ENCODE peak calls at places on chromosomes 5 and 9, in eight cellular contexts. N is neuronal stem cell; B is psoas muscle; K is brain microvascular endothelial cell; G is neural progenitor cell; H is CD4-positive, alpha-beta T cell; X is SJSA1; Q is substantia nigra. U is an unnamed sample.

GRCh38 chr5:37791321-37791720 is 48.5 kb downstream of the GDNF start:
- DNase-seq in N (no peak), B (no peak), K (no peak), G (no peak), H (no peak), X (no peak), Q (no peak), U (no peak)

GRCh38 chr9:127802576-127803443 is at the start of gene FPGS:
- DNase-seq in N (peak; percentile 82), B (peak; percentile 93), K (peak; percentile 76), G (peak; percentile 97), H (peak; percentile 77), X (peak; percentile 92), Q (peak; percentile 51), U (peak; percentile 65)

GRCh38 chr5:17096975-17097695 is 120.3 kb upstream of the BASP1 start:
- DNase-seq in N (peak; percentile 44), B (no peak), K (no peak), G (peak; percentile 69), H (no peak), X (no peak), Q (no peak), U (no peak)

GRCh38 chr9:134340475-134341186 is 14.4 kb downstream of the RXRA start:
- DNase-seq in N (no peak), B (no peak), K (no peak), G (no peak), H (no peak), X (no peak), Q (no peak), U (no peak)

GRCh38 chr9:15743512-15743911 is 190.7 kb downstream of the CCDC171 start:
- DNase-seq in N (no peak), B (no peak), K (no peak), G (no peak), H (no peak), X (no peak), Q (no peak), U (no peak)

GRCh38 chr5:66302344-66302743 is 158.2 kb downstream of the SREK1 start:
- DNase-seq in N (no peak), B (no peak), K (no peak), G (no peak), H (no peak), X (no peak), Q (no peak), U (no peak)

GRCh38 chr5:160378325-160378724 is 7.9 kb upstream of the C1QTNF2 start:
- DNase-seq in N (no peak), B (no peak), K (no peak), G (no peak), H (no peak), X (no peak), Q (no peak), U (no peak)

GRCh38 chr5:903756-904096 is 11.0 kb downstream of the TRIP13 start:
- DNase-seq in N (no peak), B (no peak), K (no peak), G (no peak), H (no peak), X (no peak), Q (no peak), U (no peak)

GRCh38 chr9:92292338-92293074 is 991 bp downstream of the IARS1 start:
- DNase-seq in N (no peak), B (no peak), K (no peak), G (no peak), H (no peak), X (no peak), Q (no peak), U (no peak)

GRCh38 chr5:164680216-164680615 is 1174.8 kb downstream of the MAT2B start:
- DNase-seq in N (no peak), B (no peak), K (no peak), G (no peak), H (no peak), X (no peak), Q (no peak), U (no peak)

GRCh38 chr9:237141-237857 is 22.6 kb downstream of the DOCK8 start:
- DNase-seq in N (no peak), B (no peak), K (no peak), G (no peak), H (no peak), X (no peak), Q (no peak), U (no peak)

DNA sequence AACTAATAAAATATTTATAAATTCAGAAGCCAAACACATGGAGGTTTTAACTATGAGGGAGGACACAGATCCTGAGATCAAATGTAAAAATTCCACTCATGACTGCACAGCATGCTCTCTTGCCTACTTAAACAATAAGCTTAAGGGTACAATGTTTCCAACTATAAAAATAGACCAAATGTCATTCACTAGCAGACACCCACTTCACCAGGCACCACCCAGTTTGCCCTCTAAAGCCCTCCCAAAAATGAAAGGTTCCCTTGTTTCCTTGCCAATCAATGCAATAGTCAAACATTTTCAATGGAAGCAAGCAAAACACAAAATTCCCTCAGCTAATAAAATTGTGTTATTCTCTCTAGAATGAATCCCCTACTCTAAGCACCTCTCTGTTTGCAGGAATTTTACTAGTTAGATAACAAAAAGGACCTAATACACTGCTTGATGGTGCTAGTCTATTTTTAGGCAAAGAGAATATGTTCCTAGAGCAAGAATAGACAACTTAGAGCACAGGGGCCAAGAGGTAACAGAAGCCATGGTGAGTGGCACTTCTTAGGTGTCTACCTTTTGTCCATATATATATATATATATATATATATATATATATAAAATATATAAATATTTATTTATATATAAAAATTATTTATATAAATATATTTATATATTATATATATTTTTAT is 135.3 kb downstream of the HOMER1 start:
- DNase-seq in N (no peak), B (no peak), K (no peak), G (no peak), H (no peak), X (no peak), Q (no peak), U (no peak)
- H3K27ac ChIP-seq in N (no peak overlapping the region), B (no peak overlapping the region), K (no peak overlapping the region), G (peak overlapping the region; percentile 25), H (no peak overlapping the region), X (no peak overlapping the region), Q (no peak overlapping the region), U (no peak overlapping the region)

GRCh38 chr9:109912082-109912581 is 132.1 kb downstream of the PALM2AKAP2 start:
- DNase-seq in N (no peak), B (no peak), K (no peak), G (no peak), H (no peak), X (peak; percentile 75), Q (no peak), U (no peak)
- H3K27ac ChIP-seq in N (no peak overlapping the region), B (peak overlapping the region; percentile 13), K (peak overlapping the region; percentile 80), G (no peak overlapping the region), H (no peak overlapping the region), X (peak overlapping the region; percentile 95), Q (no peak overlapping the region), U (no peak overlapping the region)

GRCh38 chr9:120914953-120915352 is 11.6 kb downstream of the TRAF1 start:
- DNase-seq in N (no peak), B (no peak), K (no peak), G (no peak), H (no peak), X (no peak), Q (no peak), U (no peak)

GRCh38 chr9:120914410-120914809 is 12.2 kb downstream of the TRAF1 start:
- DNase-seq in N (no peak), B (no peak), K (no peak), G (no peak), H (no peak), X (no peak), Q (peak; percentile 41), U (peak; percentile 61)

GRCh38 chr9:120913673-120914266 is 12.8 kb downstream of the TRAF1 start:
- DNase-seq in N (peak; percentile 44), B (no peak), K (no peak), G (peak; percentile 46), H (no peak), X (no peak), Q (no peak), U (no peak)

GRCh38 chr9:120911295-120911843 is 15.2 kb downstream of the TRAF1 start:
- DNase-seq in N (no peak), B (no peak), K (no peak), G (no peak), H (no peak), X (no peak), Q (no peak), U (no peak)

DNA sequence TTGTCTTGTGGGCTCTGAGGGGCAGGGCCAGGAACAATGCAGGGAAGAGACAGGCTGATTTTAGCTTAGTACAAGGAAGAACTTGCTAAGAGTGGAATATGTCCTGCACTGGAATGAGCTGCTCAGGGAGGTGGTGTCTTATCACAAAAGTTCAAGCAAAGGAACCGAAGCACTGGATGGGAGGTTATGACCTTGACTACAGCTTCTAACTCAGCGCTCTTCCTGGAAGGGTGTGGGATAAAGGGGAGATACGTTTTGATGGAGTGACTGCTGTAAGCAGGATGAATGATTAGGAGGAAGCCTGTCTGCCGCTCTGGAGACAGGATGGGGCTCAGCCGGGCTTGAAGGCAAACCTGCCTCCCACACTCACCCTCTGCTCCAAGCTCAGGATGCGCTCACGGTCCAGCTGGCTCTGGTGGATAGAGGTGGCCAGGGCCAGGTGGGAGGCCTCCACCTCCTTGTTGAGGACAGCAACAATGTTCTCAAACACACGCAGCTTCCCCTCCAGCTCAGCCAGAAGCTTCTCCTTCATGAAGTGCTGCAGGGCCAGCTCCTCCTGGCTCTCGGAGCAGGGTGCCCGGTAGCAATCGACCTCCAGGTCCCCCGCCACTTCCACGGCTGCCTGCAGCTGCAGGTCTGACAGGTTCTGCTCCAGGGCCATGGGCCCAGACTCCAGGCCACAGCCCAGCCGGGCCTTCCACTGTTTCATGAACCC is 13.5 kb downstream of the TRAF1 start:
- DNase-seq in N (no peak), B (no peak), K (no peak), G (no peak), H (no peak), X (no peak), Q (no peak), U (no peak)
- H3K27ac ChIP-seq in N (no peak overlapping the region), B (no peak overlapping the region), K (no peak overlapping the region), G (no peak overlapping the region), H (peak overlapping the region; percentile 16), X (no peak overlapping the region), Q (peak overlapping the region; percentile 87), U (peak overlapping the region; percentile 13)

GRCh38 chr9:88438819-88439218 is 50.6 kb downstream of the SPIN1 start:
- DNase-seq in N (no peak), B (no peak), K (no peak), G (no peak), H (no peak), X (no peak), Q (no peak), U (no peak)

GRCh38 chr9:88433583-88434240 is 45.5 kb downstream of the SPIN1 start:
- DNase-seq in N (no peak), B (no peak), K (peak; percentile 36), G (no peak), H (no peak), X (no peak), Q (no peak), U (no peak)

GRCh38 chr9:88441301-88442007 is 53.2 kb downstream of the SPIN1 start:
- DNase-seq in N (no peak), B (no peak), K (no peak), G (no peak), H (no peak), X (no peak), Q (no peak), U (no peak)

GRCh38 chr9:88437210-88438146 is 49.2 kb downstream of the SPIN1 start:
- DNase-seq in N (no peak), B (no peak), K (no peak), G (no peak), H (no peak), X (no peak), Q (no peak), U (no peak)

DNA sequence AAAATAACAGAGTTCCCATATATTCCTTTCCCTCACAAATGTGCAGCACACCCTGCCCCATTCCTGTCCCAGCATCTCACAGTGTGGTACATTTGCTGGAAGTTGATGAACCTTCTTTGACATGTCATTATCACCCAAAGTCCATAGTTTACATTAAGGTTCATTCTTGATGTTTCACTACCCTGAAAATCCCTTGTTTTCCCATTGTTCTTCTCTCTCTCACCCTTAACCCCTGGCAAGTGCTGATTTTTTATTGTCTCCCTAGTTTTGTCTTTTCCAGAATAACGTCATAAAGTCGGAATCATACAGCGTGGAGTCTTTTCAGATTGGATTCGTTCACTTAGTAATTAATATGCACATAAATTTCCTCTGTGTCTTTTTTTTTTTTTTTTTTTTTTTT is 48.1 kb downstream of the SPIN1 start:
- DNase-seq in N (no peak), B (no peak), K (no peak), G (no peak), H (no peak), X (no peak), Q (no peak), U (no peak)
- H3K27ac ChIP-seq in N (no peak overlapping the region), B (no peak overlapping the region), K (no peak overlapping the region), G (no peak overlapping the region), H (no peak overlapping the region), X (no peak overlapping the region), Q (no peak overlapping the region), U (no peak overlapping the region)